ENCODE peak calls at places on chromosomes 7 and 10, in ten cellular contexts. One of them, this sample, is unnamed.

GRCh38 chr7:35546691-35547090 is 148.2 kb downstream of the HERPUD2 start:
- DNase-seq in endothelial cell of umbilical vein: no peak
- DNase-seq in uterus: no peak
- DNase-seq in neuronal stem cell: no peak
- DNase-seq in thoracic aorta: no peak
- DNase-seq in cardiac muscle cell: no peak
- DNase-seq in SJSA1: no peak
- DNase-seq in CD8-positive, alpha-beta memory T cell: no peak
- DNase-seq in mucosa of descending colon: no peak
- DNase-seq in fibroblast of lung: no peak
- DNase-seq in this sample: no peak

GRCh38 chr10:12455774-12456173 is 106.4 kb downstream of the CAMK1D start:
- DNase-seq in SJSA1: no peak
- DNase-seq in thoracic aorta: no peak
- DNase-seq in endothelial cell of umbilical vein: peak; percentile 45
- DNase-seq in neuronal stem cell: no peak
- DNase-seq in cardiac muscle cell: no peak
- DNase-seq in CD8-positive, alpha-beta memory T cell: no peak
- DNase-seq in mucosa of descending colon: no peak
- DNase-seq in fibroblast of lung: peak; percentile 40
- DNase-seq in uterus: no peak
- DNase-seq in this sample: no peak

GRCh38 chr10:133262696-133263095 is 14.0 kb downstream of the ADAM8 start:
- DNase-seq in fibroblast of lung: no peak
- DNase-seq in mucosa of descending colon: peak; percentile 68
- DNase-seq in uterus: no peak
- DNase-seq in SJSA1: no peak
- DNase-seq in cardiac muscle cell: no peak
- DNase-seq in thoracic aorta: no peak
- DNase-seq in CD8-positive, alpha-beta memory T cell: no peak
- DNase-seq in neuronal stem cell: no peak
- DNase-seq in endothelial cell of umbilical vein: no peak
- DNase-seq in this sample: no peak

GRCh38 chr7:54615545-54615944 is 73.4 kb downstream of the VSTM2A start:
- DNase-seq in fibroblast of lung: no peak
- DNase-seq in mucosa of descending colon: no peak
- DNase-seq in uterus: no peak
- DNase-seq in endothelial cell of umbilical vein: no peak
- DNase-seq in SJSA1: no peak
- DNase-seq in CD8-positive, alpha-beta memory T cell: no peak
- DNase-seq in cardiac muscle cell: no peak
- DNase-seq in neuronal stem cell: no peak
- DNase-seq in thoracic aorta: no peak
- DNase-seq in this sample: no peak

GRCh38 chr7:151869968-151870918 is 6.7 kb downstream of the PRKAG2 start:
- DNase-seq in fibroblast of lung: no peak
- DNase-seq in endothelial cell of umbilical vein: no peak
- DNase-seq in thoracic aorta: no peak
- DNase-seq in mucosa of descending colon: no peak
- DNase-seq in CD8-positive, alpha-beta memory T cell: no peak
- DNase-seq in uterus: no peak
- DNase-seq in SJSA1: no peak
- DNase-seq in cardiac muscle cell: no peak
- DNase-seq in neuronal stem cell: no peak
- DNase-seq in this sample: no peak

GRCh38 chr7:91043181-91043580 is 221.1 kb upstream of the FZD1 start:
- DNase-seq in CD8-positive, alpha-beta memory T cell: no peak
- DNase-seq in cardiac muscle cell: no peak
- DNase-seq in mucosa of descending colon: no peak
- DNase-seq in thoracic aorta: no peak
- DNase-seq in neuronal stem cell: no peak
- DNase-seq in endothelial cell of umbilical vein: peak; percentile 75
- DNase-seq in SJSA1: no peak
- DNase-seq in uterus: no peak
- DNase-seq in fibroblast of lung: no peak
- DNase-seq in this sample: no peak

GRCh38 chr10:28812384-28813372 is 135.4 kb downstream of the BAMBI start:
- DNase-seq in cardiac muscle cell: no peak
- DNase-seq in SJSA1: no peak
- DNase-seq in fibroblast of lung: no peak
- DNase-seq in thoracic aorta: no peak
- DNase-seq in mucosa of descending colon: no peak
- DNase-seq in CD8-positive, alpha-beta memory T cell: no peak
- DNase-seq in endothelial cell of umbilical vein: no peak
- DNase-seq in neuronal stem cell: no peak
- DNase-seq in uterus: no peak
- DNase-seq in this sample: no peak

GRCh38 chr7:142385528-142386340 is 127.9 kb upstream of the PRSS58 start:
- DNase-seq in SJSA1: peak; percentile 47
- DNase-seq in fibroblast of lung: peak; percentile 79
- DNase-seq in uterus: no peak
- DNase-seq in neuronal stem cell: peak; percentile 26
- DNase-seq in cardiac muscle cell: peak; percentile 84
- DNase-seq in endothelial cell of umbilical vein: peak; percentile 58
- DNase-seq in thoracic aorta: no peak
- DNase-seq in mucosa of descending colon: no peak
- DNase-seq in CD8-positive, alpha-beta memory T cell: no peak
- DNase-seq in this sample: peak; percentile 23

GRCh38 chr10:102120142-102120986 is at the start of gene LDB1:
- DNase-seq in fibroblast of lung: peak; percentile 80
- DNase-seq in endothelial cell of umbilical vein: peak; percentile 88
- DNase-seq in uterus: peak; percentile 81
- DNase-seq in mucosa of descending colon: peak; percentile 84
- DNase-seq in CD8-positive, alpha-beta memory T cell: peak; percentile 57
- DNase-seq in neuronal stem cell: peak; percentile 90
- DNase-seq in thoracic aorta: peak; percentile 42
- DNase-seq in cardiac muscle cell: peak; percentile 89
- DNase-seq in SJSA1: peak; percentile 86
- DNase-seq in this sample: peak; percentile 66

GRCh38 chr10:33719005-33719703 is 384.7 kb upstream of the NRP1 start:
- DNase-seq in uterus: no peak
- DNase-seq in neuronal stem cell: no peak
- DNase-seq in thoracic aorta: no peak
- DNase-seq in cardiac muscle cell: peak; percentile 10
- DNase-seq in SJSA1: no peak
- DNase-seq in fibroblast of lung: no peak
- DNase-seq in CD8-positive, alpha-beta memory T cell: no peak
- DNase-seq in mucosa of descending colon: no peak
- DNase-seq in endothelial cell of umbilical vein: peak; percentile 60
- DNase-seq in this sample: no peak

DNA sequence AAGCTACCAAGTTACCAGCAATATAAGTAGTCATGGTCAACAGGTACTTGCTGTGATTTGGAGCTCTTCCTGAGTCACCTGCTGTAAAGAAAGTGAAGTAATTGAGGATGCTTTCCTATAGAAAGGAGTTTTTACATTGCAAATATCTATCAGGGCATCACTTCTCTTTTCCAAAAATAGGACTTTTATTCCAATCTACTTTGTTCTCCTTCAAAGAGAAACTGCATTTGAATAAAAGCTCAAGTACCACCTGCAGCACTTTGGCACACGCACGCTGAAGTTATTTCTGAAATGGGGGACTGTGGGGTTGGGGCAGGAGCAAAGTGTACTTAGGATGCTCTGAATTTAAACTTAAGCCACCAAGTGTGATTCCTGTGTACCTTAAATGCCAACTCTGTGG is 81.8 kb upstream of the PRKAR2B start:
- DNase-seq in fibroblast of lung: no peak
- DNase-seq in thoracic aorta: no peak
- DNase-seq in endothelial cell of umbilical vein: no peak
- DNase-seq in SJSA1: no peak
- DNase-seq in cardiac muscle cell: no peak
- DNase-seq in neuronal stem cell: no peak
- DNase-seq in mucosa of descending colon: no peak
- DNase-seq in uterus: no peak
- DNase-seq in CD8-positive, alpha-beta memory T cell: no peak
- DNase-seq in this sample: no peak
- H3K36me3 ChIP-seq in fibroblast of lung: no peaks in the 10 kb centered on the region
- H3K36me3 ChIP-seq in thoracic aorta: no peaks in the 10 kb centered on the region
- H3K36me3 ChIP-seq in endothelial cell of umbilical vein: no peaks in the 10 kb centered on the region
- H3K36me3 ChIP-seq in SJSA1: no peaks in the 10 kb centered on the region
- H3K36me3 ChIP-seq in cardiac muscle cell: no peaks in the 10 kb centered on the region
- H3K36me3 ChIP-seq in neuronal stem cell: no peaks in the 10 kb centered on the region
- H3K36me3 ChIP-seq in mucosa of descending colon: no peaks in the 10 kb centered on the region
- H3K36me3 ChIP-seq in uterus: no peaks in the 10 kb centered on the region
- H3K36me3 ChIP-seq in CD8-positive, alpha-beta memory T cell: no peaks in the 10 kb centered on the region
- H3K36me3 ChIP-seq in this sample: no peaks in the 10 kb centered on the region

DNA sequence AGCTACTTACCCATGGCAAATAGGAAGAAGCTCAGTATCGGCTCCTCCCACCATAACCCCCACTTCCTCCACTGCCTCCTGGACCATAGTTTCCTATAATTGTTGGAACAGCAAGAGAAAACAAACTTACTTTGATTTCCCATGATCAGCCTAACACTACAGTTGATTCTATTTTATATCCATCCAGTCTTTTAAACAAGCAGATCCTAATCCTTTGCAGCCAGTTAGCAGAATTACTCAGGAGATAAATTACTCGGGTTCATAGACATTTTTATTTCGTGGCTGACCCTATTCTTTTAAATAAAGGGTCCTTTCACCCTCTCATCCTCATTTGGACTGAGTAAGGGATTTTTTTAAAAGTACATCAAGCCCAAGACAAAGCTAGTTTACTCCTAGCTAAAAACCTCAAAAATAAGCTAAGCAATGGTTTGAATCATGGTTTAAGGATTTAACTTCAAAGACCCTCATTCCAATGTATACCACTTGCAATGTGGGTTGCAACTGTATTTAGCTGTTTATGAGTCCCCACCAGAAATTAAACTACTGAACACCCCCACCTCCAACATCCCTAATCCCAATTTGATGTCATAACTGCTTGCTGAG is 8.0 kb downstream of the HNRNPA2B1 start:
- DNase-seq in CD8-positive, alpha-beta memory T cell: no peak
- DNase-seq in uterus: no peak
- DNase-seq in thoracic aorta: no peak
- DNase-seq in neuronal stem cell: no peak
- DNase-seq in SJSA1: no peak
- DNase-seq in cardiac muscle cell: no peak
- DNase-seq in fibroblast of lung: no peak
- DNase-seq in endothelial cell of umbilical vein: peak; percentile 75
- DNase-seq in mucosa of descending colon: no peak
- DNase-seq in this sample: no peak
- H3K4me3 ChIP-seq in CD8-positive, alpha-beta memory T cell: no peak overlapping the region
- H3K4me3 ChIP-seq in uterus: no peak overlapping the region
- H3K4me3 ChIP-seq in thoracic aorta: no peak overlapping the region
- H3K4me3 ChIP-seq in neuronal stem cell: no peak overlapping the region
- H3K4me3 ChIP-seq in SJSA1: no peak overlapping the region
- H3K4me3 ChIP-seq in cardiac muscle cell: no peak overlapping the region
- H3K4me3 ChIP-seq in fibroblast of lung: no peak overlapping the region
- H3K4me3 ChIP-seq in endothelial cell of umbilical vein: no peak overlapping the region
- H3K4me3 ChIP-seq in mucosa of descending colon: no peak overlapping the region
- H3K4me3 ChIP-seq in this sample: no peak overlapping the region

GRCh38 chr10:128314691-128315090 is 188.5 kb upstream of the MKI67 start:
- DNase-seq in neuronal stem cell: no peak
- DNase-seq in uterus: no peak
- DNase-seq in CD8-positive, alpha-beta memory T cell: no peak
- DNase-seq in cardiac muscle cell: no peak
- DNase-seq in thoracic aorta: no peak
- DNase-seq in endothelial cell of umbilical vein: no peak
- DNase-seq in fibroblast of lung: no peak
- DNase-seq in mucosa of descending colon: no peak
- DNase-seq in SJSA1: no peak
- DNase-seq in this sample: no peak
- H3K9me3 ChIP-seq in neuronal stem cell: no peaks in the 10 kb centered on the region
- H3K9me3 ChIP-seq in uterus: no peaks in the 10 kb centered on the region
- H3K9me3 ChIP-seq in CD8-positive, alpha-beta memory T cell: no peaks in the 10 kb centered on the region
- H3K9me3 ChIP-seq in cardiac muscle cell: no peaks in the 10 kb centered on the region
- H3K9me3 ChIP-seq in thoracic aorta: no peaks in the 10 kb centered on the region
- H3K9me3 ChIP-seq in endothelial cell of umbilical vein: no peaks in the 10 kb centered on the region
- H3K9me3 ChIP-seq in fibroblast of lung: no peaks in the 10 kb centered on the region
- H3K9me3 ChIP-seq in mucosa of descending colon: no peaks in the 10 kb centered on the region
- H3K9me3 ChIP-seq in SJSA1: no peaks in the 10 kb centered on the region
- H3K9me3 ChIP-seq in this sample: no peaks in the 10 kb centered on the region

GRCh38 chr7:6148724-6149360 is 117.7 kb downstream of the ANKRD61 start:
- DNase-seq in fibroblast of lung: no peak
- DNase-seq in SJSA1: no peak
- DNase-seq in mucosa of descending colon: no peak
- DNase-seq in CD8-positive, alpha-beta memory T cell: no peak
- DNase-seq in neuronal stem cell: no peak
- DNase-seq in thoracic aorta: no peak
- DNase-seq in endothelial cell of umbilical vein: no peak
- DNase-seq in cardiac muscle cell: no peak
- DNase-seq in uterus: no peak
- DNase-seq in this sample: no peak

GRCh38 chr7:6146666-6147065 is 115.5 kb downstream of the ANKRD61 start:
- DNase-seq in SJSA1: no peak
- DNase-seq in mucosa of descending colon: no peak
- DNase-seq in fibroblast of lung: no peak
- DNase-seq in uterus: no peak
- DNase-seq in endothelial cell of umbilical vein: no peak
- DNase-seq in thoracic aorta: no peak
- DNase-seq in neuronal stem cell: no peak
- DNase-seq in cardiac muscle cell: no peak
- DNase-seq in CD8-positive, alpha-beta memory T cell: no peak
- DNase-seq in this sample: no peak

GRCh38 chr7:6143997-6144396 is 112.8 kb downstream of the ANKRD61 start:
- DNase-seq in fibroblast of lung: no peak
- DNase-seq in SJSA1: no peak
- DNase-seq in thoracic aorta: no peak
- DNase-seq in cardiac muscle cell: no peak
- DNase-seq in uterus: no peak
- DNase-seq in neuronal stem cell: no peak
- DNase-seq in mucosa of descending colon: no peak
- DNase-seq in CD8-positive, alpha-beta memory T cell: no peak
- DNase-seq in endothelial cell of umbilical vein: no peak
- DNase-seq in this sample: no peak

GRCh38 chr7:6149996-6150395 is 118.8 kb downstream of the ANKRD61 start:
- DNase-seq in CD8-positive, alpha-beta memory T cell: no peak
- DNase-seq in cardiac muscle cell: no peak
- DNase-seq in uterus: no peak
- DNase-seq in SJSA1: no peak
- DNase-seq in endothelial cell of umbilical vein: no peak
- DNase-seq in mucosa of descending colon: no peak
- DNase-seq in neuronal stem cell: no peak
- DNase-seq in fibroblast of lung: no peak
- DNase-seq in thoracic aorta: no peak
- DNase-seq in this sample: no peak

GRCh38 chr7:6147627-6148026 is 116.5 kb downstream of the ANKRD61 start:
- DNase-seq in fibroblast of lung: no peak
- DNase-seq in SJSA1: no peak
- DNase-seq in neuronal stem cell: no peak
- DNase-seq in endothelial cell of umbilical vein: no peak
- DNase-seq in uterus: no peak
- DNase-seq in CD8-positive, alpha-beta memory T cell: no peak
- DNase-seq in mucosa of descending colon: no peak
- DNase-seq in cardiac muscle cell: no peak
- DNase-seq in thoracic aorta: no peak
- DNase-seq in this sample: no peak
- H3K36me3 ChIP-seq in fibroblast of lung: peaks cover 17% of the 10 kb centered on the region
- H3K36me3 ChIP-seq in SJSA1: peaks cover 91% of the 10 kb centered on the region
- H3K36me3 ChIP-seq in neuronal stem cell: peaks cover 100% of the 10 kb centered on the region
- H3K36me3 ChIP-seq in endothelial cell of umbilical vein: peaks cover 38% of the 10 kb centered on the region
- H3K36me3 ChIP-seq in uterus: no peaks in the 10 kb centered on the region
- H3K36me3 ChIP-seq in CD8-positive, alpha-beta memory T cell: peaks cover 62% of the 10 kb centered on the region
- H3K36me3 ChIP-seq in mucosa of descending colon: peaks cover 11% of the 10 kb centered on the region
- H3K36me3 ChIP-seq in cardiac muscle cell: peaks cover 73% of the 10 kb centered on the region
- H3K36me3 ChIP-seq in thoracic aorta: peaks cover 73% of the 10 kb centered on the region
- H3K36me3 ChIP-seq in this sample: peaks cover 58% of the 10 kb centered on the region

DNA sequence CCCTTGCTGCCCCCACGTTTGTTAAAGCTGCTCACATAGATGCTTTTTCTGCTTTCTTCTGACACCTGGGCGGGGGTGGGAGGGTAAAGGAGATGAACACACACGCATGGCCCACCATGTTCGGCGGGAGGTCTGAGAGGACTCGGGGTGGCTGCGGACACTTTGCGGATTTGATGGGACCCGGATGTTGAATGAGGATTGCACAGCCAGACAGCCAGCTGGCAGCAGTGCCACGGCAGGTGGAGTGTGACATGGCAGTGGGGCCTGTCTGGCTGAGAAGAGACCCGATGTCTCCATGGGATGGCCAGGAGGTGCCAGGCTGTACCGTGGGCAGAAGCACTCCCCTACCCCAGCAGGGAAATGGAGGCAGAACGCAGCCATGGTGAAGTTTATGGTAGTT is 31.2 kb downstream of the PPP2R2D start:
- DNase-seq in neuronal stem cell: no peak
- DNase-seq in fibroblast of lung: no peak
- DNase-seq in SJSA1: no peak
- DNase-seq in endothelial cell of umbilical vein: no peak
- DNase-seq in cardiac muscle cell: no peak
- DNase-seq in CD8-positive, alpha-beta memory T cell: no peak
- DNase-seq in thoracic aorta: no peak
- DNase-seq in uterus: no peak
- DNase-seq in mucosa of descending colon: no peak
- DNase-seq in this sample: no peak
- H3K4me3 ChIP-seq in neuronal stem cell: no peak overlapping the region
- H3K4me3 ChIP-seq in fibroblast of lung: no peak overlapping the region
- H3K4me3 ChIP-seq in SJSA1: no peak overlapping the region
- H3K4me3 ChIP-seq in endothelial cell of umbilical vein: no peak overlapping the region
- H3K4me3 ChIP-seq in cardiac muscle cell: no peak overlapping the region
- H3K4me3 ChIP-seq in CD8-positive, alpha-beta memory T cell: no peak overlapping the region
- H3K4me3 ChIP-seq in thoracic aorta: no peak overlapping the region
- H3K4me3 ChIP-seq in uterus: no peak overlapping the region
- H3K4me3 ChIP-seq in mucosa of descending colon: no peak overlapping the region
- H3K4me3 ChIP-seq in this sample: no peak overlapping the region

This sample was measured in MG63.